ENCODE peak calls at places on chromosomes 3 and 15, in five cellular contexts. O is AG04450, Y is body of pancreas, D is vagina, V is lower lobe of right lung. Z is an unnamed sample.
A peak's percentile ranks its signal among the peaks of the same experiment; 100 is the strongest.

GRCh38 chr3:15753056-15753710 is 44.6 kb downstream of the ANKRD28 start:
- DNase-seq in O (no peak), Y (peak; percentile 22), D (no peak), V (no peak), Z (no peak)

GRCh38 chr15:99435138-99435695 is 130.6 kb upstream of the MEF2A start:
- DNase-seq in O (no peak), Y (peak; percentile 67), D (no peak), V (no peak), Z (peak; percentile 78)

GRCh38 chr15:99123706-99124451 is 19.0 kb downstream of the SYNM start:
- DNase-seq in O (peak; percentile 83), Y (peak; percentile 82), D (no peak), V (peak; percentile 69), Z (peak; percentile 98)

GRCh38 chr3:173743111-173743510 is 345.6 kb downstream of the NLGN1 start:
- DNase-seq in O (no peak), Y (no peak), D (no peak), V (no peak), Z (no peak)

GRCh38 chr3:150314248-150315027 is 93.7 kb upstream of the TSC22D2 start:
- DNase-seq in O (no peak), Y (peak; percentile 82), D (no peak), V (peak; percentile 59), Z (no peak)

GRCh38 chr3:144189044-144189443 is 217.4 kb downstream of the DIPK2A start:
- DNase-seq in O (no peak), Y (no peak), D (no peak), V (no peak), Z (no peak)

GRCh38 chr15:66743703-66744536 is 41.9 kb downstream of the SMAD6 start:
- DNase-seq in O (no peak), Y (peak; percentile 48), D (no peak), V (no peak), Z (no peak)

GRCh38 chr15:45948226-45948625 is 313.4 kb downstream of the SQOR start:
- DNase-seq in O (no peak), Y (no peak), D (no peak), V (no peak), Z (no peak)

GRCh38 chr15:100671858-100672543 is 69.6 kb downstream of the ASB7 start:
- DNase-seq in O (no peak), Y (no peak), D (no peak), V (no peak), Z (no peak)

GRCh38 chr15:93028632-93029612 is 60.1 kb downstream of the RGMA start:
- DNase-seq in O (peak; percentile 77), Y (peak; percentile 88), D (no peak), V (peak; percentile 91), Z (peak; percentile 78)

GRCh38 chr3:193869221-193870201 is 266.4 kb upstream of the HES1 start:
- DNase-seq in O (peak; percentile 59), Y (no peak), D (no peak), V (no peak), Z (peak; percentile 92)

DNA sequence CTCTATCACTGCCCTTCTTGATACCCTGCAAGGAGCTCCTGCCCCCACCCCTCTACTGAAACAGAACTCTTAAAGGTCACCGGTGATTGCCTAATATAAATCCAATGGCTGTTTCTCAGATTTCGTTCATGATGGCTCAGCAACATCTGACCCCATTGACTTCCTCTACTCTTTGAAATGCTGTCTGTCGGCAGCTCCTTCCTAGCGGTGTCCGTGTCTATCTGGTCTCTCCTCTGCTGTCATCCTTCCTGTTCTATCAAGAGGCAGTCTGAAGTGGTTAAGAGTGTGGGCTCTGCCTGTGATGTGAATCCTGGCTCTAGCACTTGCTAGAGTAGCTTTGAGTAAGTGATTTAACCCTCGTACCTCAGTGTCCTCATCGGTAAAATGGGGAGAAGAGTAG is 5.5 kb downstream of the TMEM266 start:
- DNase-seq in O (no peak), Y (no peak), D (no peak), V (no peak), Z (no peak)
- H3K27me3 ChIP-seq in O (peaks cover 50% of the 10 kb centered on the region), Y (no peaks in the 10 kb centered on the region), D (no peaks in the 10 kb centered on the region), V (peaks cover 7% of the 10 kb centered on the region), Z (peaks cover 37% of the 10 kb centered on the region)

GRCh38 chr15:81375461-81375860 is 1.4 kb upstream of the TMC3 start:
- DNase-seq in O (no peak), Y (no peak), D (no peak), V (no peak), Z (no peak)

GRCh38 chr15:81380203-81380602 is 6.2 kb upstream of the TMC3 start:
- DNase-seq in O (no peak), Y (no peak), D (no peak), V (no peak), Z (no peak)

GRCh38 chr15:81379269-81379668 is 5.3 kb upstream of the TMC3 start:
- DNase-seq in O (no peak), Y (no peak), D (no peak), V (no peak), Z (no peak)

GRCh38 chr15:81378438-81378837 is 4.4 kb upstream of the TMC3 start:
- DNase-seq in O (no peak), Y (no peak), D (no peak), V (no peak), Z (no peak)

DNA sequence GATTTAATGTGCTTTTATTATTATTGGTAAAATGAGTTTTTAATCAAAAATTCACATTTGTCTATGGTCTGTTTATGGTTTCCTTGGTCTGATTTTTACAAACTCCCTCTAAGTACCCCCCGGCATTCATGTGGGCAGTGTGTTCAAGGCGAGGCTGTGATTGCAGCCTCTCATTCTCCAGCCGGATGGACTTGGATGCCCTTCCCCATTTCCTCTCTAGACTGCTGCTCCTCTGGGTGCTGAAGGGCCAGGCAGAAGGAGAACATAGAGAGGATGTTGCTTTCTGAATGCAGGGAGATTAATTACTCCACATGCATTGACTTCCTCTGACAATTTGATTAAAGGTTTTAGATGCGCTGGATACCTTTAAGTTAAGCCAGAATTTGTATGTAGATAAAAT is 3.9 kb upstream of the TMC3 start:
- DNase-seq in O (no peak), Y (no peak), D (no peak), V (no peak), Z (no peak)
- H3K27me3 ChIP-seq in O (peaks cover 21% of the 10 kb centered on the region), Y (no peaks in the 10 kb centered on the region), D (no peaks in the 10 kb centered on the region), V (no peaks in the 10 kb centered on the region), Z (no peaks in the 10 kb centered on the region)

GRCh38 chr3:45800611-45801010 is 4.3 kb upstream of the SLC6A20 start:
- DNase-seq in O (no peak), Y (no peak), D (peak; percentile 84), V (no peak), Z (no peak)
- H3K27me3 ChIP-seq in O (peaks cover 60% of the 10 kb centered on the region), Y (peaks cover 9% of the 10 kb centered on the region), D (no peaks in the 10 kb centered on the region), V (peaks cover 27% of the 10 kb centered on the region), Z (peaks cover 23% of the 10 kb centered on the region)

DNA sequence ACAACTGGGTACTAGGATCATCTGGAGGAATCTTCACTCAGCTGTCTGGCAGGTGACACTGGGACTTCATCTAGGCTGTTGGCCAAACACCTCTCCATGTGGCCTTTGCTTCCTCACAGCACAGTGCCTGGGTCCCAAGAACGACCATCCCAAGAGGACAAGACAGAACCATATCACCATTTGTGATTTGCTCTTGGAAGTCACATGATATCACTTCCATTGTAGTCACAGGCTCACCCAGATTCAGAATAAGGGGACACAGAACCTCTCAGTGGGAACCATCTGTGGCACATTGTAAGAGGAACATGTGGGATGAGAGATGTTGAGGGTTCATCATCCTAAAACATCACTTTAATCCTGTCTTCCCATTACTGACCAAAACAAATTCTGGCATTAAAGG is 1.9 kb upstream of the PSMA4 start:
- DNase-seq in O (no peak), Y (no peak), D (no peak), V (no peak), Z (no peak)
- H3K27me3 ChIP-seq in O (no peaks in the 10 kb centered on the region), Y (no peaks in the 10 kb centered on the region), D (no peaks in the 10 kb centered on the region), V (no peaks in the 10 kb centered on the region), Z (no peaks in the 10 kb centered on the region)

GRCh38 chr3:117398166-117398954 is 688.8 kb downstream of the TUSC7 start:
- DNase-seq in O (no peak), Y (peak; percentile 83), D (no peak), V (no peak), Z (no peak)
- H3K27me3 ChIP-seq in O (no peaks in the 10 kb centered on the region), Y (no peaks in the 10 kb centered on the region), D (no peaks in the 10 kb centered on the region), V (no peaks in the 10 kb centered on the region), Z (no peaks in the 10 kb centered on the region)

GRCh38 chr3:72888546-72889309 is 882 bp downstream of the GXYLT2 start:
- DNase-seq in O (no peak), Y (no peak), D (no peak), V (no peak), Z (no peak)

GRCh38 chr3:72891053-72891855 is 3.4 kb downstream of the GXYLT2 start:
- DNase-seq in O (peak; percentile 100), Y (peak; percentile 37), D (no peak), V (no peak), Z (no peak)

GRCh38 chr3:72892081-72892763 is 4.4 kb downstream of the GXYLT2 start:
- DNase-seq in O (peak; percentile 77), Y (no peak), D (no peak), V (no peak), Z (no peak)

GRCh38 chr3:72889310-72890165 is 1.7 kb downstream of the GXYLT2 start:
- DNase-seq in O (no peak), Y (no peak), D (no peak), V (no peak), Z (no peak)

DNA sequence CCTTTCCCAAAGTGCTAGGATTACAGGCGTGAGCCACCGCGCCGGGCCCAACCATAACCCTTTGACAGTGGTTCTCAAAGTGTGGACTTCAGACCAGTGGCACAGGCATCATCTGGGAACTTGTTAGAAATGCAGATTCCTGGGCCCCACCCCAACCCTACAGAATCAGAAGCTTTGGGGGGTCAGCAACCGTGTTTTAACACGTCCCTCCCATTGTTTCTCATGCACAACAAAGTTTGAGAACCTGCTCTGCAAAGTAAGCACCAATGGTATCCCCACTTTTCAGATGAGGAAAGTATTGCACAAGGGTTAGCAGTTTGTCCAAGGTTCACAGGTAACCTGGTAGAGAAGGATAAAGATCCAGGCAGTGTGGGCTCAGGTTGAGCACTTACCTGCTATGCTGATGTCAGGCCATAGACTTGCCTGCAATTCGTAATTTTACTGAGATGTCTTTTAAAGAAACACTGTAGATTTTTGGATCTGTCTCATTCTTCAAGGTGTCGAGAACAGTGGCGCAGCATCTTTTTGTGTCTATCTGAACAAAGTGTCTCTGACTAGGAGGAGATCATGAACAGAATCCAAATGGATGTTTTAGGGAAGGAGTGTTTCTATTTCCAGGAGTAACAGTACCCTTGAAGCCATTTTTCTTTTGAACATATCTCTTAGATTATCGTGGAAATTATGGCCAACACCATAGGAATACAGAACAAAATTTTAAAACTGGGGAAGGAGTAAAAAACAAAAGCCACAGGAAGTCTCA is 2.5 kb downstream of the GXYLT2 start:
- DNase-seq in O (no peak), Y (no peak), D (no peak), V (no peak), Z (no peak)
- H3K27me3 ChIP-seq in O (no peaks in the 10 kb centered on the region), Y (no peaks in the 10 kb centered on the region), D (no peaks in the 10 kb centered on the region), V (peaks cover 23% of the 10 kb centered on the region), Z (no peaks in the 10 kb centered on the region)

Z was measured in RWPE2.